ENCODE peak calls at places on chromosomes 16 and 17, in six cellular contexts. E is choroid plexus epithelial cell, V is fibroblast of lung, N is upper lobe of right lung, T is AG09309, C is psoas muscle. R is an unnamed sample.

GRCh38 chr17:81025065-81025751 is 9.7 kb upstream of the BAIAP2 start:
- DNase-seq in T (no peak), V (no peak), E (no peak), C (peak), N (peak), R (no peak)

GRCh38 chr16:64428463-64428862 is 693.4 kb downstream of the CDH11 start:
- DNase-seq in V (peak), C (no peak), T (peak), N (no peak), E (peak), R (no peak)

GRCh38 chr16:27221576-27222498 is 18.5 kb downstream of the KDM8 start:
- DNase-seq in N (no peak), C (peak), T (no peak), V (peak), E (peak), R (no peak)

GRCh38 chr16:4505356-4506153 is 29.4 kb downstream of the HMOX2 start:
- DNase-seq in C (no peak), T (no peak), N (no peak), E (no peak), V (no peak), R (peak)

GRCh38 chr16:86383488-86384262 is 126.7 kb upstream of the FOXF1 start:
- DNase-seq in T (no peak), V (peak), N (no peak), E (peak), C (no peak), R (no peak)

GRCh38 chr16:54066451-54067056 is 220.0 kb downstream of the IRX3 start:
- DNase-seq in T (no peak), C (peak), E (peak), N (no peak), V (peak), R (no peak)

GRCh38 chr16:22123146-22123545 is 30.8 kb downstream of the VWA3A start:
- DNase-seq in C (no peak), E (peak), N (no peak), V (no peak), T (no peak), R (no peak)

GRCh38 chr17:32491371-32492280 is 4.8 kb downstream of the CDK5R1 start:
- DNase-seq in C (no peak), E (no peak), N (peak), T (no peak), V (no peak), R (peak)

GRCh38 chr16:19749571-19750080 is 31.6 kb downstream of the IQCK start:
- DNase-seq in T (no peak), E (no peak), C (no peak), N (no peak), V (peak), R (no peak)

GRCh38 chr16:49837673-49838360 is 18.1 kb downstream of the ZNF423 start:
- DNase-seq in V (no peak), C (no peak), T (no peak), N (no peak), E (no peak), R (no peak)

GRCh38 chr16:30761427-30761927 is 385 bp downstream of the CFAP119 start:
- DNase-seq in E (peak), N (peak), V (peak), C (peak), T (no peak), R (peak)

GRCh38 chr17:68089881-68090280 is 54.3 kb downstream of the KPNA2 start:
- DNase-seq in N (peak), V (peak), E (no peak), T (no peak), C (no peak), R (no peak)

GRCh38 chr16:53456625-53457024 is 22.4 kb downstream of the RBL2 start:
- DNase-seq in C (no peak), N (no peak), T (no peak), E (no peak), V (no peak), R (no peak)

GRCh38 chr17:2282297-2282873 is 21.2 kb downstream of the SMG6 start:
- DNase-seq in T (peak), N (no peak), E (peak), C (peak), V (peak), R (no peak)

GRCh38 chr16:85083051-85083639 is 29.1 kb downstream of the CIBAR2 start:
- DNase-seq in N (no peak), E (no peak), V (no peak), T (no peak), C (no peak), R (peak)

GRCh38 chr17:68424861-68425260 is 32.4 kb downstream of the WIPI1 start:
- DNase-seq in T (no peak), V (no peak), E (no peak), N (peak), C (no peak), R (no peak)

GRCh38 chr16:67277294-67277998 is 1.9 kb upstream of the PLEKHG4 start:
- DNase-seq in T (peak), N (no peak), V (peak), E (peak), C (peak), R (no peak)

GRCh38 chr16:84247844-84248243 is 8.0 kb upstream of the KCNG4 start:
- DNase-seq in V (peak), E (no peak), T (no peak), C (no peak), N (no peak), R (no peak)

GRCh38 chr16:66167564-66168291 is 198.8 kb upstream of the CDH5 start:
- DNase-seq in T (no peak), N (no peak), C (no peak), V (peak), E (peak), R (no peak)
- TF ChIP-seq CTCF in T (peak), N (no peak), C (no peak), V (peak), E (peak), R (no peak)

DNA sequence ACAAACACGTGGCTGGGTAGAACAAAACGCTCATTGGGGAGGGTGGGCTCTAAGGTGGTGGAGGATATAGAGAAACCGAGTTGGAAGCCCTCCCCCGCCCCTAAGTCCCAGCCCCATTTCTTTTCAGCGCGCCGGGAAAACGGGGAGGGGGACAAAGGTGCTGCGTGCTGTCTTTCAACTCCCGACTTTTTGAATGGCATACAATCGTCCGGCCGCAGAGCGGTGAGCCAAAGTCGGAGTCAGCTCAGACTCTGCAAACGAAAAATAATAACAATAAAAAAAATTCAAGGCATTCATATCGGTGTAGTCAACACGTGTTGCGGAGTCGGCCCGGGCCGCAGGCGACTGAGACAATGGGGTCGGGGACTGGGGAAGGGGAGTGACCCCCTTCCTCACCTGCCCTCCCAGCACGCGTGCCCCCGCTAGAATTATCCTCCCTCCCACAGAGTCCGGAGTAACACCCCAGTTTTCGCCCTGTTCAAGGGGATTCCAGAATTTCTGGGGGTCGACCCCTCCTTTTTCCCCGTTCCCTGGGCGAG is 1.8 kb upstream of the IGF2BP1 start:
- DNase-seq in T (no peak), E (no peak), N (no peak), V (no peak), C (no peak), R (no peak)
- H3K4me3 ChIP-seq in T (no peak), E (peak), N (no peak), V (peak), C (peak), R (peak)

GRCh38 chr16:81263470-81264200 is 25.1 kb downstream of the BCO1 start:
- DNase-seq in T (no peak), V (peak), E (peak), C (no peak), N (no peak), R (no peak)
- TF ChIP-seq CTCF in T (peak), V (peak), E (peak), C (no peak), N (no peak), R (peak)

GRCh38 chr17:40596261-40596919 is 31.1 kb upstream of the CCR7 start:
- DNase-seq in E (no peak), T (no peak), C (no peak), V (no peak), N (no peak), R (no peak)

GRCh38 chr17:40600486-40601046 is 35.3 kb upstream of the CCR7 start:
- DNase-seq in T (no peak), N (no peak), E (no peak), C (no peak), V (no peak), R (no peak)

GRCh38 chr17:40598928-40599627 is 33.8 kb upstream of the CCR7 start:
- DNase-seq in T (no peak), N (no peak), C (peak), E (peak), V (no peak), R (peak)

GRCh38 chr17:40597168-40598020 is 32.1 kb upstream of the CCR7 start:
- DNase-seq in C (no peak), E (no peak), T (no peak), N (no peak), V (no peak), R (peak)

GRCh38 chr17:40598021-40598927 is 33.0 kb upstream of the CCR7 start:
- DNase-seq in T (no peak), V (no peak), E (no peak), N (peak), C (no peak), R (peak)
- H3K4me3 ChIP-seq in T (no peak), V (no peak), E (no peak), N (no peak), C (no peak), R (peak)

DNA sequence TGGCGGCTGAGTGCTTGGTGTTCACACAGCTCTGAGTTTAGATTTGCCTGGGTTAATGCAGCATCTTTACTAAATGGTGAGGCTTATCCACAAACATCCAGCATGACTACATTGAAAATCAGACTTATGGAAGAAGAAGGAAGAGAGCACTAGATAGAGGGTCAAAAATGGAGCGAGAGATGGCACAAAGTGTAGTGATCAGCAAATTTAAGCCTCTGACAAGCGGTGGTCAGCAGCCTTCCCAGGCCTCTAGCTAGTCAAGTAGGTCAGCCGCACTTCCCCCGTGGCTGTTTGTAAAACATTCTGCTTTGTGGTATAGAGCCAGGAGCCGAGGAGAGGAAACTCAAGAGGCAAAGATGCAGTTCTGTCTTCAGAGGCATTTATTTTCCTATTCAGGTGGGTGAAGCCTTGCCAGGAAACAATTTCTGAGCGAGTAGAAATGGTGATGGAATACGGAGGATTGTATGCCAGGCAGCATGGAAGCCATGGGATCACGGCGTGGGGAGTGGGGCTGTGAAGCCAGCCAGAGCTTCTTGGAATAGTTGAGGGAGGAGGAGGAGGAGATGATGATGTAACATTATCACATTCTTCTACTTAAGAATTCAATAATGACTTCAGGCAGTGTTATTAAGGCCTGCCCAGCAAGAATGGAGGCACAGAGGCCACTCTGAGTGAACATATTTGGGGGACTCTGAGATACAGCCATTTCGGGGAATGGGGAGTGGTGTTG is 118.9 kb downstream of the MSI2 start:
- DNase-seq in C (no peak), E (no peak), V (peak), T (no peak), N (no peak), R (no peak)
- TF ChIP-seq CTCF in C (no peak), E (no peak), V (no peak), T (no peak), N (no peak), R (no peak)

R was measured in GM06990.